ENCODE peak calls at places on chromosomes 1 and 21, in nine cellular contexts. G is breast epithelium, D is ovary, M is body of pancreas, H is prostate gland, F is PC-9, P is transverse colon, S is GM23338, V is left ventricle myocardium inferior. T is an unnamed sample. For H3K36me3 and H3K4me1, the result is how much of the 10 kb centered on the place peaks cover.

GRCh38 chr1:225329041-225329440 is 98.8 kb downstream of the LBR start:
- DNase-seq in G (no peak), D (no peak), M (no peak), H (no peak), F (no peak), P (no peak), S (no peak), V (no peak), T (peak)

GRCh38 chr1:12402159-12402673 is 172.4 kb downstream of the VPS13D start:
- DNase-seq in G (no peak), D (no peak), M (no peak), H (no peak), F (no peak), P (no peak), S (no peak), V (no peak), T (peak)

GRCh38 chr1:206705187-206705586 is 20.5 kb downstream of the MAPKAPK2 start:
- DNase-seq in G (no peak), D (no peak), M (no peak), H (no peak), F (no peak), P (no peak), S (peak), V (no peak), T (no peak)

GRCh38 chr1:176568185-176568584 is 105.2 kb downstream of the PAPPA2 start:
- DNase-seq in G (no peak), D (no peak), M (no peak), H (no peak), F (no peak), P (no peak), S (no peak), V (no peak), T (no peak)

GRCh38 chr1:53731779-53732305 is 7.1 kb downstream of the GLIS1 start:
- DNase-seq in G (no peak), D (no peak), M (no peak), H (no peak), F (no peak), P (no peak), S (no peak), V (no peak), T (no peak)

GRCh38 chr1:2821970-2822620 is 20.6 kb upstream of the TTC34 start:
- DNase-seq in G (no peak), D (no peak), M (peak), H (peak), F (no peak), P (peak), S (peak), V (peak), T (no peak)

GRCh38 chr1:153352523-153352922 is 3.9 kb upstream of the PGLYRP4 start:
- DNase-seq in G (peak), D (peak), M (peak), H (peak), F (peak), P (peak), S (peak), V (peak), T (peak)

GRCh38 chr1:238549135-238549534 is 658.4 kb upstream of the ZP4 start:
- DNase-seq in G (no peak), D (no peak), M (no peak), H (no peak), F (no peak), P (no peak), S (no peak), V (no peak), T (no peak)

GRCh38 chr21:18832950-18833349 is 429.4 kb upstream of the TMPRSS15 start:
- DNase-seq in G (no peak), D (no peak), M (no peak), H (no peak), F (peak), P (no peak), S (no peak), V (no peak), T (peak)

GRCh38 chr1:158055854-158056253 is 62.4 kb downstream of the KIRREL1 start:
- DNase-seq in G (no peak), D (no peak), M (no peak), H (no peak), F (no peak), P (no peak), S (peak), V (no peak), T (no peak)

GRCh38 chr1:214085325-214085724 is 97.6 kb downstream of the PROX1 start:
- DNase-seq in G (no peak), D (no peak), M (no peak), H (no peak), F (no peak), P (no peak), S (no peak), V (no peak), T (no peak)

DNA sequence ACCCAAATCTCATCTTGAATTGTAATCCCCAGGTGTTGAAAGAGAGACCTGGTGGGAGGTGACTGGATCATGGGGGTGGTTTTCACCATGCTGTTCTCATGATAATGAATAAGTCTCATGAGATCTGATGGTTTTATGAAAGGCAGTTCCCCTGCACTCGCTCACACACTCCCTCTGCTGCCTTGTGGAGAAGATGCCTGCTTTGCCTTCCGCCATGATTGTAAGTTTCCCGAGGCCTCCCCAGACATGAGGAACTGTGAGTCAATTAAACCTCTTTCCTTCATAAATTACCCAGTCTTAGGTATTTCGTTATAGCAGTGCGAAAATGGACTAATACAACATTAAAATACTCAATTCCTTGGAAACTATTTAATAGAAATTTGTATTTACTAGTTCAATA is 99.2 kb downstream of the PROX1 start:
- DNase-seq in G (no peak), D (no peak), M (no peak), H (no peak), F (no peak), P (no peak), S (peak), V (no peak), T (peak)
- TF ChIP-seq CTCF in G (no peak), D (no peak), M (no peak), H (no peak), F (no peak), P (no peak), S (peak), V (peak), T (peak)

GRCh38 chr1:207999274-207999915 is 88.5 kb upstream of the CD34 start:
- DNase-seq in G (no peak), D (no peak), M (no peak), H (no peak), F (no peak), P (no peak), S (no peak), V (no peak), T (no peak)
- H3K36me3 ChIP-seq in G (under half), D (under half), M (under half), H (under half), F (under half), P (under half), S (under half), V (under half), T (under half)

DNA sequence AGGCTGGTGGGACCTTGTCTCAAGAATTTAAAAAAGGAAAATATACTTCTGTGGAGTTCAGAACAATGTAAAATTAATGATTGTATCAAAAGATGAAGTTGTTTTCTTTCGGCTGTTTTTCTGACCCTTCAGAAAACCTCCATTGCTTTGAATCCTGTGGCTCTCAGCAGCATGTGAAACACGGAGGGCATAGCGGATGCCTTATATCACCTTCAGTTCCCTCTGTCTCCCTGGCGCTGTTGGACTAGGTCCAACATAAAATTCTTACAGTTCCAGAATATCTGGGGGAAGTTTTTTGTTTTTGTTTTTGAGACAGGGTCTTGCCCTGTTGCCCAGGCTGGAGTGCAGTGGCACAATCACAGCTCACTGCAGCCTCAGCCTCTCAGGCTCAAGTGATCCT is 7.4 kb downstream of the ZBTB8A start:
- DNase-seq in G (no peak), D (no peak), M (no peak), H (no peak), F (no peak), P (no peak), S (no peak), V (no peak), T (no peak)
- H3K4me1 ChIP-seq in G (under half), D (under half), M (under half), H (under half), F (under half), P (under half), S (under half), V (under half), T (under half)

GRCh38 chr1:4684142-4684541 is 29.7 kb downstream of the AJAP1 start:
- DNase-seq in G (no peak), D (no peak), M (no peak), H (no peak), F (no peak), P (no peak), S (no peak), V (no peak), T (no peak)

GRCh38 chr1:4684849-4685248 is 30.4 kb downstream of the AJAP1 start:
- DNase-seq in G (no peak), D (no peak), M (no peak), H (no peak), F (no peak), P (no peak), S (no peak), V (no peak), T (no peak)

GRCh38 chr1:4685466-4685865 is 31.1 kb downstream of the AJAP1 start:
- DNase-seq in G (no peak), D (no peak), M (no peak), H (no peak), F (no peak), P (no peak), S (no peak), V (no peak), T (no peak)

GRCh38 chr1:4681026-4681425 is 26.6 kb downstream of the AJAP1 start:
- DNase-seq in G (no peak), D (no peak), M (no peak), H (no peak), F (no peak), P (no peak), S (no peak), V (no peak), T (no peak)

GRCh38 chr1:4682607-4683220 is 28.3 kb downstream of the AJAP1 start:
- DNase-seq in G (no peak), D (no peak), M (no peak), H (no peak), F (no peak), P (no peak), S (no peak), V (no peak), T (no peak)
- TF ChIP-seq CTCF in G (no peak), D (no peak), M (no peak), H (no peak), F (no peak), P (no peak), S (no peak), V (no peak), T (no peak)

DNA sequence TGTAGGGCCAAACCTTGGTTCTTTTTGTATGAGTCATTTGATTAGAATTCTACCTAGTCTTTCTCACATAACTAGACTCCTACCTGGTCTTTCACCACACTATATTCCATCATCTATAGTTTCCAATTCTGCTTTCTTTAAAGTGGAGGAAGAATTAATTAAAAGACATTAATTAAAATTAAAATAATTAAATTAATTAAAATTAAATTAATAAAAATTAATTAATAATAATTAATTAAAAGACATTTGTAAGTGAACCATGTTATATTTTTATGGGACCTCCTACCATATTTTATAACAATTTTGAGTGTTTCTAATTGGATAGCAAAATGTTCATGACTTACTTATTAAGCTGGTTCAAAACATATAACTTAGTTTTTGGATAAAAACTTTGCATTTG is 77.4 kb downstream of the CCDC18 start:
- DNase-seq in G (no peak), D (no peak), M (no peak), H (no peak), F (no peak), P (no peak), S (no peak), V (no peak), T (no peak)
- H3K36me3 ChIP-seq in G (under half), D (under half), M (under half), H (under half), F (under half), P (under half), S (under half), V (under half), T (under half)

DNA sequence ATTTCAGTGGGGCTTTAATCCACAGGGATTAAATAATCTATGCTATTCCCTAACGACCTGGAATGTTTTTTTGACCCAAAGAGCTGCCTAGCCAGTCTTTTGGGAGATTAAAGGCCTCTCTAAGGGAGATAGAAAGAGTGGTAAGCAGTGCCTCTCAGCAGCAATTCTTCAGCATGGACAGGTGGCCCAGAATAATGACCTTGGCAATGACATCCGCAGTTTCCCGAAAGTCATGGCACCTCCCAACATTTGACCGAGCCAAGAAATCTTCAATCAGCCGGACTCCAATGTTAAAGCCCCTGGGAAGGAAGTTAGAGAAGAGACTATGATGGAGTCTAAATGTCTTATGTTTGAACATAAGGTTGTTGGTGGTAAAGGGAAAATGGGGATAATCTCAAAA is 9.8 kb downstream of the TRAPPC3 start:
- DNase-seq in G (no peak), D (no peak), M (no peak), H (no peak), F (no peak), P (no peak), S (no peak), V (no peak), T (no peak)
- H3K4me1 ChIP-seq in G (under half), D (under half), M (under half), H (under half), F (under half), P (under half), S (under half), V (half or more), T (under half)

DNA sequence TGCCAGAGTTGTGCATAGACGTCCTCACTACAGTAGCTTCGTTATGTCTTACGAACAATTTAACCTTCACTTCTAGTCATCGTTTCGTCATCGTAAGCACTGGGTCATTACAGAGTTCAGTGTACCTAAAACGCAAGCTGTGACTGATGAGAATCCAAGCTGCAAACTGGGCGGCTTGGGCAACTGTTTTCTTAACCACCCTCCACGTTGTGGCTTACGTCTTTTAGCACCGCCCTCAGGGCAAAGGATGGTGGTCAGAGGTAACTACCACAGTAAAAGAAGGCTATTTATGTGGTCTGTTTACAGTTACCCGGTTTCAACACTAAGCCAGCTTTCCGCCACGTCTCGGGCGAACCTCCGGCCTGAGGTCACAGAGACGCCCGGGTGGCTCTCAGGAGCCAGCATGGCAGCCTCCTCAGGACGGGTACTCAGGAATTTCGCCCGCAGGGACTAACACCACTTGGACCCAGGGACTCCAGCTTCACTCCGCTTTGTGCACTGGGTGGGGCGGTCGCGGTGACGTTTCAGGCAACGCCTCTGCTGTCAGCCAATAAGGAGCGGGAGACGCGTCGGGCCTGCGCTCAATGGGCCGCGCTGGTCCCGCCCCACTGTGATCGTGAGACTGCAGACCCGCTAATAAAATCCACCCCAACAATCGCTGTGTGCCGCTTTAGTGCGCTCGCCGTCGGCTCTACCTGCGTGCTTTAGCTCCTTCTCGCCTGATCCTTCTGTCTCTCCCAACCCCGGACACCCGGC is at the start of gene CTH:
- DNase-seq in G (peak), D (peak), M (peak), H (peak), F (peak), P (peak), S (peak), V (peak), T (peak)
- TF ChIP-seq CTCF in G (no peak), D (no peak), M (no peak), H (peak), F (no peak), P (no peak), S (no peak), V (peak), T (no peak)

GRCh38 chr1:19205845-19206244 is 4.2 kb downstream of the UBR4 start:
- DNase-seq in G (no peak), D (no peak), M (no peak), H (no peak), F (no peak), P (no peak), S (no peak), V (no peak), T (no peak)
- H3K36me3 ChIP-seq in G (under half), D (under half), M (under half), H (under half), F (under half), P (under half), S (under half), V (under half), T (under half)

GRCh38 chr1:42935971-42936308 is 22.7 kb downstream of the SLC2A1 start:
- DNase-seq in G (no peak), D (no peak), M (peak), H (no peak), F (no peak), P (no peak), S (no peak), V (no peak), T (no peak)
- H3K4me1 ChIP-seq in G (under half), D (under half), M (under half), H (under half), F (half or more), P (half or more), S (under half), V (half or more), T (half or more)